ENCODE peak calls at places on chromosomes 2 and 18, in eight cellular contexts. V is MM.1S; P is fibroblast of lung; R is adrenal gland; B is astrocyte of the cerebellum; O is CD8-positive, alpha-beta T cell; W is heart right ventricle; Y is brain microvascular endothelial cell. D is an unnamed sample.

GRCh38 chr2:62423235-62423634 is 82.8 kb downstream of the TMEM17 start:
- DNase-seq in Y (no peak), V (no peak), W (no peak), B (no peak), R (no peak), P (no peak), O (no peak), D (no peak)

GRCh38 chr2:240983996-240984498 is 14.4 kb upstream of the SNED1 start:
- DNase-seq in B (no peak), W (no peak), R (peak), P (no peak), O (no peak), Y (no peak), V (no peak), D (no peak)

GRCh38 chr2:74379851-74380789 is at the start of gene DCTN1:
- DNase-seq in B (no peak), R (peak), V (no peak), O (peak), W (peak), Y (peak), P (peak), D (peak)

GRCh38 chr2:236993799-236994198 is 91.9 kb upstream of the COPS8 start:
- DNase-seq in R (no peak), P (no peak), V (no peak), O (no peak), Y (no peak), W (no peak), B (no peak), D (no peak)

GRCh38 chr2:71006955-71007799 is 12.5 kb upstream of the TEX261 start:
- DNase-seq in O (no peak), Y (no peak), R (no peak), W (no peak), V (no peak), P (no peak), B (no peak), D (no peak)

GRCh38 chr2:219868635-219869034 is 241.2 kb downstream of the SLC4A3 start:
- DNase-seq in B (no peak), P (no peak), O (no peak), R (no peak), W (no peak), Y (no peak), V (no peak), D (no peak)

GRCh38 chr2:23602113-23602512 is 217.1 kb downstream of the KLHL29 start:
- DNase-seq in P (peak), Y (peak), O (no peak), V (no peak), W (no peak), B (peak), R (peak), D (peak)

GRCh38 chr2:39550701-39551285 is 113.7 kb upstream of the MAP4K3 start:
- DNase-seq in Y (peak), O (no peak), P (peak), W (no peak), B (no peak), V (no peak), R (no peak), D (no peak)

GRCh38 chr2:98346259-98347236 is at the start of gene CNGA3:
- DNase-seq in W (no peak), V (no peak), O (no peak), Y (no peak), R (peak), P (peak), B (no peak), D (peak)

GRCh38 chr2:67974564-67975430 is 88.0 kb downstream of the C1D start:
- DNase-seq in P (peak), V (no peak), B (no peak), R (peak), Y (no peak), W (peak), O (no peak), D (peak)

GRCh38 chr18:67845035-67845434 is 328.5 kb upstream of the DSEL start:
- DNase-seq in O (no peak), V (no peak), B (no peak), Y (peak), P (no peak), R (no peak), W (no peak), D (no peak)

GRCh38 chr2:16326736-16327300 is 338.8 kb downstream of the CYRIA start:
- DNase-seq in O (no peak), W (no peak), P (no peak), B (no peak), V (no peak), Y (no peak), R (no peak), D (no peak)

GRCh38 chr2:86368181-86368824 is 30.9 kb upstream of the REEP1 start:
- DNase-seq in P (peak), V (peak), W (peak), O (peak), B (no peak), Y (peak), R (peak), D (peak)

GRCh38 chr2:143162997-143163396 is 33.8 kb downstream of the ARHGAP15 start:
- DNase-seq in Y (no peak), W (no peak), P (no peak), R (no peak), V (no peak), O (no peak), B (no peak), D (no peak)

GRCh38 chr18:79058007-79058406 is 11.2 kb upstream of the ATP9B start:
- DNase-seq in P (no peak), W (no peak), Y (no peak), O (no peak), V (no peak), B (no peak), R (no peak), D (no peak)

GRCh38 chr2:20103514-20103913 is 52.1 kb upstream of the LAPTM4A start:
- DNase-seq in Y (peak), P (no peak), R (no peak), O (no peak), V (peak), B (no peak), W (no peak), D (no peak)

GRCh38 chr2:212027681-212028628 is 510.6 kb downstream of the ERBB4 start:
- DNase-seq in V (no peak), P (peak), B (no peak), O (no peak), W (no peak), Y (peak), R (no peak), D (no peak)

GRCh38 chr2:240502059-240502429 is 55.7 kb downstream of the ANKMY1 start:
- DNase-seq in O (peak), W (no peak), Y (no peak), R (peak), B (no peak), P (no peak), V (no peak), D (no peak)

GRCh38 chr2:105180491-105180972 is 61.0 kb upstream of the GPR45 start:
- DNase-seq in B (no peak), P (no peak), O (no peak), R (no peak), V (no peak), Y (no peak), W (no peak), D (no peak)

GRCh38 chr2:163132850-163133249 is 294.3 kb upstream of the KCNH7 start:
- DNase-seq in V (peak), B (no peak), Y (no peak), O (no peak), W (no peak), R (no peak), P (peak), D (peak)

GRCh38 chr2:134498654-134499053 is 220.1 kb downstream of the TMEM163 start:
- DNase-seq in O (no peak), V (no peak), P (no peak), B (no peak), Y (no peak), R (no peak), W (no peak), D (no peak)

GRCh38 chr2:120791243-120791960 is 55.7 kb downstream of the GLI2 start:
- DNase-seq in W (no peak), O (no peak), R (no peak), P (no peak), Y (no peak), B (no peak), V (no peak), D (no peak)

GRCh38 chr2:239745790-239746308 is 279.3 kb downstream of the NDUFA10 start:
- DNase-seq in W (no peak), R (no peak), P (no peak), Y (no peak), B (no peak), O (no peak), V (no peak), D (no peak)

GRCh38 chr2:167480986-167481309 is 592.7 kb downstream of the XIRP2 start:
- DNase-seq in W (no peak), O (no peak), B (no peak), P (no peak), V (no peak), R (no peak), Y (no peak), D (no peak)

GRCh38 chr2:241759091-241759807 is 17.4 kb upstream of the GAL3ST2 start:
- DNase-seq in Y (no peak), O (no peak), W (no peak), V (no peak), P (no peak), B (no peak), R (no peak), D (no peak)

DNA sequence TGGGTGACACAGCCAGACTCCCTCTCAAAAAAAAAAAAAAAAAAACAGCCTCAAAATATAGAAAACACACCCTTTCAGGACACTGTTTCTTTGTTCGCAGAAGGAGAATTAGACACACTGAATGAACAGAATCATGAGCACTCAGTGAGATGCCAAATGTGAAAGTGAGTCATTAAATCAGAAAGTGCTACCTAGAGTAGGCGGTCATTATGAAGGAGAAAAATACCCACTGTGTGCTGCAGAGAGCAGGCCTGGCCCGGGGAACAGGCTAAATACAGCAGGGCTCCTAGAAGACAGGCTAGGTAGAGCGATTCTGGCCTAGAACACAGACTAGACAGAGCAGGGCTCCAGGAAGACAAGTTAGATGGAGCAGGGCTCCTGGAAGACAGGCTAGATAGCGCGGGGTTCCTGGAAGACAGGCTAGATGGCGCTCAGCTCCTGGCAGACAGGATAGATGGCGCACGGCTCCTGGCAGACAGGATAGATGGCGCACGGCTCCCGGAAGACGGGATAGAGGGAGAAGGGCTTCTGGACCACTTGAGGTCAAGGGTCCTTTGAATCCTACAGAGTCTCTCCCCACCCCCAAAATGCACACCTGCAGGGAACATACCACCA is 43.3 kb upstream of the SLC66A3 start:
- DNase-seq in V (no peak), Y (no peak), O (no peak), B (no peak), W (no peak), R (no peak), P (peak), D (no peak)
- TF ChIP-seq CTCF in V (no peak), Y (no peak), O (no peak), B (no peak), W (no peak), R (no peak), P (no peak), D (no peak)

GRCh38 chr2:207133493-207133861 is 32.3 kb downstream of the KLF7 start:
- DNase-seq in B (no peak), Y (no peak), P (no peak), O (no peak), V (peak), R (no peak), W (peak), D (no peak)
- H3K4me3 ChIP-seq in B (no peak), Y (no peak), P (no peak), O (no peak), V (peak), R (no peak), W (no peak), D (no peak)

DNA sequence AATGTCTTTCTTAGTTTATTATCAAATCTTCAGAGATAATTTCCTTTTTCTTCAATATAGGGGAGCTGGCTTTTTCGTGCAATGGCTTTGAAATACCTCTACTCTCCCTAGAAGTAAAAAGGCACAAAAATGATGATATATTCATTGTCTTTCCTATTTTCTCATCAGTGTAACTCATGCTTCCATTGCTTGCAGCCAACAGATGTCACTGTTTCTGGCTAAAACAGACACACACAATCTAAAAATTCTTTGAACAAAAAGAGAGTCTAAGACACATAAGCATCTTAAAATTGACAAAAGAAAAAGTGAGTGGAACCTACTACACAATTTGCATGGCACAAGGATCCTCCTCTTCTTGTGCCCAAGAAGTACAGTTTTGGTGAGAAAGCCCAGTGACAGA is 448.7 kb upstream of the VRK2 start:
- DNase-seq in W (no peak), O (no peak), V (no peak), R (no peak), B (no peak), Y (no peak), P (no peak), D (no peak)
- TF ChIP-seq CTCF in W (no peak), O (no peak), V (no peak), R (no peak), B (no peak), Y (no peak), P (no peak), D (no peak)

GRCh38 chr2:171158036-171158789 is 2.5 kb downstream of the TLK1 start:
- DNase-seq in V (no peak), R (no peak), W (no peak), O (no peak), Y (no peak), B (no peak), P (no peak), D (no peak)
- H3K4me3 ChIP-seq in V (peak), R (no peak), W (no peak), O (peak), Y (no peak), B (peak), P (peak), D (peak)

GRCh38 chr2:233199870-233200269 is 51.6 kb upstream of the ATG16L1 start:
- DNase-seq in B (no peak), V (no peak), R (no peak), Y (no peak), O (no peak), W (no peak), P (no peak), D (no peak)
- TF ChIP-seq CTCF in B (no peak), V (no peak), R (no peak), Y (no peak), O (no peak), W (no peak), P (no peak), D (no peak)

GRCh38 chr2:204108301-204108700 is 171.7 kb downstream of the ICOS start:
- DNase-seq in Y (peak), R (peak), B (no peak), V (peak), P (peak), W (peak), O (peak), D (peak)
- H3K4me3 ChIP-seq in Y (no peak), R (no peak), B (no peak), V (no peak), P (no peak), W (no peak), O (no peak), D (no peak)

GRCh38 chr18:35910327-35910726 is 62.2 kb upstream of the RMP24 start:
- DNase-seq in Y (no peak), R (no peak), V (no peak), O (no peak), W (no peak), B (no peak), P (no peak), D (no peak)
- TF ChIP-seq CTCF in Y (no peak), R (no peak), V (no peak), O (no peak), W (no peak), B (no peak), P (no peak), D (no peak)

DNA sequence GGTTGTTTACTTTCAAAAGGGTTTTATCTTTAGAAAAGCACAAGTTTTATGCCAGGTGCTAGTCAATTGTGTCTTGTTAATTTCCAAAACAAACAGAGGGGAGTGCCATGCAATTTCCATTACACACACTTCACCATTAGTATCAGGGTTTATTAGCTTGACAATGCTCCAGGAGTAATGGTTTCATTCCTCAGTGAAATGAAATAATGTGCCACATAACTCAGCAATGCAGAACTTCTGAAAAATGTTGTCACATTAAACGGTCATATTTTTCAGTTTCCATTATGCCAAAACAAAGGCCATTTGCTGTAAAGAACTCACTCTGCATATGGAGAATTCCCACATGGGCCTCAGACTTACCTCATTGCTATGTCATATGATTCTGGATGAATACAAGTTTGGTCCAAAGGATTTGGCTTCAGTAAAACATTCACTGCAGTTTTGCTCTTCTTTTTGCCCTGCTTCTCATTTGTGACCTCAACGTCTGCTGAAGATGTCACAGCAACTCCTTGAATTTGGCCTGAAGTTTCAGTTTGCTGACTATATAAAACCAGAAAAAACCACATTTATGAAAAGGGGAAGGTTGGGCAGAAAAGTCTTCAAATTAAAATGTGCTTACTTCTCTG is 198.2 kb downstream of the SRBD1 start:
- DNase-seq in O (no peak), Y (no peak), P (peak), B (no peak), V (peak), R (no peak), W (no peak), D (peak)
- H3K4me3 ChIP-seq in O (no peak), Y (no peak), P (no peak), B (no peak), V (peak), R (no peak), W (no peak), D (no peak)

D was measured in astrocyte of the spinal cord.